ENCODE peak calls at places on chromosomes 5 and 9, in ten cellular contexts. H is H9; E is A549; F is adrenal gland; V is dorsolateral prefrontal cortex; M is foreskin fibroblast; R is neural crest cell; L is CD4-positive, alpha-beta T cell; C is gastrocnemius medialis; U is cardiac muscle cell. X is an unnamed sample.

GRCh38 chr5:175922192-175922885 is 45.8 kb downstream of the THOC3 start:
- DNase-seq in H (no peak), E (peak), F (no peak), V (no peak), M (peak), R (no peak), L (no peak), C (no peak), U (peak), X (no peak)

GRCh38 chr5:141494761-141495455 is 6.0 kb downstream of the PCDHGC5 start:
- DNase-seq in H (peak), E (no peak), F (no peak), V (peak), M (no peak), R (peak), L (no peak), C (no peak), U (no peak), X (no peak)

GRCh38 chr9:134294228-134295071 is 31.8 kb upstream of the RXRA start:
- DNase-seq in H (no peak), E (no peak), F (no peak), V (no peak), M (peak), R (no peak), L (no peak), C (no peak), U (peak), X (no peak)

GRCh38 chr5:118692811-118693342 is 295.5 kb downstream of the DTWD2 start:
- DNase-seq in H (peak), E (no peak), F (no peak), V (no peak), M (no peak), R (no peak), L (no peak), C (no peak), U (no peak), X (no peak)

GRCh38 chr5:54302267-54302687 is 8.1 kb downstream of the ARL15 start:
- DNase-seq in H (no peak), E (no peak), F (peak), V (no peak), M (peak), R (no peak), L (no peak), C (no peak), U (peak), X (no peak)

GRCh38 chr9:102669220-102669619 is 325.9 kb upstream of the CYLC2 start:
- DNase-seq in H (no peak), E (no peak), F (no peak), V (no peak), M (no peak), R (no peak), L (no peak), C (no peak), U (no peak), X (no peak)

GRCh38 chr5:153403470-153403869 is 87.0 kb upstream of the GRIA1 start:
- DNase-seq in H (no peak), E (no peak), F (no peak), V (no peak), M (no peak), R (no peak), L (no peak), C (no peak), U (no peak), X (no peak)

GRCh38 chr9:36584626-36585460 is 12.1 kb downstream of the MELK start:
- DNase-seq in H (no peak), E (no peak), F (no peak), V (no peak), M (peak), R (no peak), L (no peak), C (no peak), U (peak), X (no peak)

GRCh38 chr9:87708989-87709706 is 16.8 kb upstream of the CTSL start:
- DNase-seq in H (no peak), E (no peak), F (no peak), V (no peak), M (no peak), R (no peak), L (no peak), C (no peak), U (no peak), X (no peak)

GRCh38 chr9:86445636-86446035 is 91.4 kb upstream of the TUT7 start:
- DNase-seq in H (no peak), E (no peak), F (no peak), V (no peak), M (no peak), R (no peak), L (no peak), C (no peak), U (no peak), X (no peak)

GRCh38 chr9:137411670-137412380 is 11.1 kb downstream of the EXD3 start:
- DNase-seq in H (peak), E (peak), F (peak), V (no peak), M (peak), R (no peak), L (no peak), C (peak), U (peak), X (no peak)

GRCh38 chr9:78714591-78714990 is 417.7 kb downstream of the PSAT1 start:
- DNase-seq in H (no peak), E (no peak), F (no peak), V (no peak), M (peak), R (no peak), L (no peak), C (no peak), U (no peak), X (no peak)

GRCh38 chr5:135996611-135997010 is 32.2 kb upstream of the TGFBI start:
- DNase-seq in H (no peak), E (no peak), F (no peak), V (no peak), M (peak), R (no peak), L (no peak), C (no peak), U (no peak), X (no peak)

GRCh38 chr9:124386201-124386600 is 29.0 kb downstream of the PSMB7 start:
- DNase-seq in H (no peak), E (no peak), F (no peak), V (no peak), M (no peak), R (no peak), L (no peak), C (no peak), U (no peak), X (no peak)

GRCh38 chr5:172870261-172870806 is 36.3 kb downstream of the ERGIC1 start:
- DNase-seq in H (no peak), E (peak), F (peak), V (no peak), M (peak), R (no peak), L (no peak), C (no peak), U (peak), X (no peak)

GRCh38 chr9:34001308-34001707 is 47.4 kb downstream of the UBAP2 start:
- DNase-seq in H (no peak), E (no peak), F (no peak), V (no peak), M (no peak), R (no peak), L (no peak), C (no peak), U (no peak), X (no peak)

GRCh38 chr9:112065781-112066606 is 109.1 kb downstream of the SUSD1 start:
- DNase-seq in H (peak), E (no peak), F (peak), V (no peak), M (peak), R (no peak), L (no peak), C (no peak), U (no peak), X (no peak)

GRCh38 chr5:52893105-52893504 is 96.0 kb upstream of the ITGA2 start:
- DNase-seq in H (no peak), E (no peak), F (no peak), V (no peak), M (peak), R (no peak), L (no peak), C (no peak), U (peak), X (no peak)

GRCh38 chr9:15873573-15874177 is 320.8 kb downstream of the CCDC171 start:
- DNase-seq in H (no peak), E (peak), F (no peak), V (no peak), M (peak), R (no peak), L (no peak), C (no peak), U (peak), X (no peak)

GRCh38 chr5:133397986-133398645 is 214.2 kb downstream of the FSTL4 start:
- DNase-seq in H (no peak), E (no peak), F (no peak), V (no peak), M (no peak), R (no peak), L (no peak), C (no peak), U (no peak), X (no peak)

GRCh38 chr9:97954550-97954989 is 16.6 kb upstream of the HEMGN start:
- DNase-seq in H (peak), E (peak), F (peak), V (no peak), M (no peak), R (peak), L (peak), C (peak), U (peak), X (no peak)
- TF ChIP-seq CTCF in H (peak), E (peak), F (peak), V (peak), M (peak), R (peak), L (peak), C (no peak), U (peak), X (peak)

GRCh38 chr5:61363715-61364114 is 31.7 kb downstream of the ZSWIM6 start:
- DNase-seq in H (no peak), E (no peak), F (no peak), V (no peak), M (no peak), R (no peak), L (no peak), C (no peak), U (no peak), X (no peak)

GRCh38 chr5:61357745-61358144 is 25.7 kb downstream of the ZSWIM6 start:
- DNase-seq in H (peak), E (no peak), F (no peak), V (no peak), M (no peak), R (no peak), L (no peak), C (no peak), U (peak), X (no peak)

GRCh38 chr5:61366841-61367240 is 34.8 kb downstream of the ZSWIM6 start:
- DNase-seq in H (no peak), E (no peak), F (no peak), V (no peak), M (no peak), R (no peak), L (no peak), C (no peak), U (no peak), X (no peak)

DNA sequence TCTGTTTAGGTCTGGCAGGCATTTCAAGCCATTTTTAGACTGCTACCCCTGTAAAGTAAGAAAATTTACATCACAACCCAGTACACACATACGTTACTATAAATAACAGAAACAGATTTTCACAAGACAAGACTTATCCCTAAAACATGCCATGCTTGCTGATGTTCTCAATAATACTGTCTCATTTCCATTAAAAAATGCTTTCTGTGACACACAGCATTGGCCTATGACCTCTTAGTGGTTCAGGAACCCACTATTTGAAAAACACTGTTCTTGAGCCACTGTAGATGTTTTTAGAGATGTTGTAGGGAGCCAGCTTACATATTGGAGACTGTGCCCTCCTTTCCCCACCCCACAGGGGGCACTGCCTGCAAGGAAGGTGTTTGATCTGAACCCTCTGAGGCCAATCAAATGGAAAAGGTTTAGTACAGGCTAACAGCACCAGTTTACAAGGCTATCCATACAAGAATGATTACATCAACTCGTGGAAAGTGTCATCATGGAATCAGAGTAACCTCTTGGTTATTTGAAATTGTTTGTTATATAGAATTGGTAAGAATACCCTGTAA is 30.8 kb downstream of the ZSWIM6 start:
- DNase-seq in H (peak), E (no peak), F (no peak), V (no peak), M (peak), R (no peak), L (no peak), C (no peak), U (peak), X (no peak)
- TF ChIP-seq CTCF in H (peak), E (no peak), F (no peak), V (peak), M (peak), R (peak), L (no peak), C (no peak), U (peak), X (no peak)

GRCh38 chr5:180831139-180832080 is 28.8 kb upstream of the MGAT1 start:
- DNase-seq in H (peak), E (peak), F (peak), V (peak), M (peak), R (peak), L (peak), C (peak), U (peak), X (peak)
- TF ChIP-seq CTCF in H (no peak), E (no peak), F (no peak), V (peak), M (no peak), R (peak), L (no peak), C (peak), U (peak), X (no peak)

DNA sequence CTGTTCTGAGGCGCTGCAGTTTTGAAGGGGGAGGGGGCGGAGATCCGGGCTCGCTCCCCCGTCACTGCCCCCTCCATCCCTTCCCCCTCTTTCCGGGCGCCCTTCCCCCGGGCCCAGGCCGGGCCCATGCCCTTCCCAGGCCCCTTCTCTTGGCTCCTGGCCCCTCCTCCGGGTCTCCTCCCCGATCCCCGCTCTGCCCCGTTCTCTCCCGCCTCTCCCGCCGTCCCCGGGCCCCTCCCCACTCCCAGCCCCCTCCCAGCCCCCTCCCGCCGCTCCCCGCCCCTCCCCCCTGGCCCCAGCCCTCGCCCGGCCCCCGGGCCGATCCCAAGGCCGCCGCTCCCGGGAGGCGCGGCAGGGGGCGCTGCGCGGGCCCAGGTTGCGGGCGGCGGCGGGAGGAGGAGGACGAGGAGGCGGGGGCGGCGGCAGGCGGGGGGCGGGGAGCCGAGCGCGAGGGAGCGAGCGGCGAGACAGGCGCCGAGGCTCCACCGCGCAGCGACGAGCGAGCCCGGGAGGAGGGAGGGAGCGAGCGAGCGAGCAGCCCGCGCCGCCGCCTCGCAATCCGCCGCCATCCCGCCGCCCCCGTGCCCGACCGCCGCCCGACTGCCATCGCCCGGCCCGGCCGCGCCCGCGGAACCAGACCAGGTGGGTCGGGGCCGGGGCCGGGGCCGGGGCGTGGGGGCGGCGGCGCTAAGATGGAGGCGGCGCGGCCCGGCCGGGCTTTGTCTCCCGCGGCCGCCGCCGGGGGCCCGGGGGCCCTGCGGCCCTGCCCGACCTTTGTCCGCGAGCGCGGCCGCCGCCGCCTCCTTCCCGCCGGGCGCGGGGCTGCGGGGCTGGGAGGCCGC is at the start of gene PRRC2B:
- DNase-seq in H (peak), E (peak), F (peak), V (peak), M (peak), R (peak), L (peak), C (peak), U (peak), X (peak)
- TF ChIP-seq CTCF in H (peak), E (peak), F (peak), V (peak), M (no peak), R (peak), L (no peak), C (peak), U (peak), X (peak)